ENCODE peak calls at places on chromosomes 13 and 19, in five cellular contexts. H is H1, L is upper lobe of left lung, Z is tibial nerve, C is sigmoid colon. Y is an unnamed sample.
A peak's percentile ranks its signal among the peaks of the same experiment; 100 is the strongest.

GRCh38 chr13:114025432-114026127 is 51.7 kb upstream of the C13orf46 start:
- DNase-seq in L (peak; percentile 57), C (peak; percentile 83), Z (no peak), H (no peak), Y (no peak)

GRCh38 chr19:50933640-50934039 is 19.2 kb downstream of the KLK5 start:
- DNase-seq in C (no peak), Z (no peak), H (no peak), L (no peak), Y (no peak)

GRCh38 chr19:1113278-1113985 is 9.6 kb downstream of the GPX4 start:
- DNase-seq in H (peak; percentile 80), C (peak; percentile 98), L (peak; percentile 98), Z (peak; percentile 97), Y (peak; percentile 97)

GRCh38 chr19:11299946-11300810 is 4.2 kb downstream of the TSPAN16 start:
- DNase-seq in Z (no peak), C (no peak), H (no peak), L (no peak), Y (no peak)

GRCh38 chr13:34172048-34172447 is 354.1 kb downstream of the RFC3 start:
- DNase-seq in C (no peak), Z (no peak), H (no peak), L (no peak), Y (no peak)

GRCh38 chr19:29811125-29812079 is at the start of gene CCNE1:
- DNase-seq in C (peak; percentile 96), Z (peak; percentile 88), H (no peak), L (peak; percentile 100), Y (peak; percentile 97)

GRCh38 chr13:100069278-100069677 is 19.6 kb upstream of the PCCA start:
- DNase-seq in C (no peak), L (no peak), H (no peak), Z (no peak), Y (no peak)

GRCh38 chr13:72911988-72912387 is 130.1 kb downstream of the PIBF1 start:
- DNase-seq in L (no peak), C (no peak), Z (no peak), H (no peak), Y (no peak)

GRCh38 chr19:47582320-47582909 is 9.5 kb upstream of the ZNF541 start:
- DNase-seq in H (no peak), L (no peak), Z (no peak), C (no peak), Y (no peak)

GRCh38 chr19:14563989-14564650 is 7.7 kb downstream of the NDUFB7 start:
- DNase-seq in L (peak; percentile 85), Z (no peak), C (no peak), H (peak; percentile 83), Y (no peak)

GRCh38 chr13:40749327-40749726 is 21.7 kb downstream of the MRPS31 start:
- DNase-seq in Z (no peak), C (no peak), L (no peak), H (no peak), Y (no peak)

GRCh38 chr19:18941628-18942354 is 774 bp upstream of the HOMER3 start:
- DNase-seq in H (no peak), Z (no peak), L (no peak), C (no peak), Y (no peak)

GRCh38 chr19:42816901-42817300 is 51.4 kb upstream of the PSG8 start:
- DNase-seq in Z (no peak), C (no peak), L (no peak), H (no peak), Y (no peak)

GRCh38 chr13:100602472-100603142 is 14.0 kb upstream of the GGACT start:
- DNase-seq in C (no peak), Z (no peak), H (no peak), L (no peak), Y (no peak)

GRCh38 chr13:42039946-42040729 is 8.3 kb upstream of the DGKH start:
- DNase-seq in C (peak; percentile 97), H (no peak), L (peak; percentile 97), Z (peak; percentile 84), Y (peak; percentile 91)
- TF ChIP-seq EP300 in C (no peak), H (no peak), L (no peak), Z (peak; percentile 76), Y (no peak)

GRCh38 chr19:3062165-3063105 is at the start of gene TLE5:
- DNase-seq in H (no peak), L (peak; percentile 95), Z (no peak), C (peak; percentile 84), Y (peak; percentile 78)

GRCh38 chr19:3060852-3061182 is 1.5 kb downstream of the TLE5 start:
- DNase-seq in H (no peak), Z (no peak), L (no peak), C (no peak), Y (no peak)

GRCh38 chr19:3059653-3060052 is 2.6 kb downstream of the TLE5 start:
- DNase-seq in Z (no peak), H (no peak), L (no peak), C (no peak), Y (no peak)

GRCh38 chr19:3064011-3064330 is 1.7 kb upstream of the TLE5 start:
- DNase-seq in C (no peak), H (no peak), L (no peak), Z (no peak), Y (no peak)

DNA sequence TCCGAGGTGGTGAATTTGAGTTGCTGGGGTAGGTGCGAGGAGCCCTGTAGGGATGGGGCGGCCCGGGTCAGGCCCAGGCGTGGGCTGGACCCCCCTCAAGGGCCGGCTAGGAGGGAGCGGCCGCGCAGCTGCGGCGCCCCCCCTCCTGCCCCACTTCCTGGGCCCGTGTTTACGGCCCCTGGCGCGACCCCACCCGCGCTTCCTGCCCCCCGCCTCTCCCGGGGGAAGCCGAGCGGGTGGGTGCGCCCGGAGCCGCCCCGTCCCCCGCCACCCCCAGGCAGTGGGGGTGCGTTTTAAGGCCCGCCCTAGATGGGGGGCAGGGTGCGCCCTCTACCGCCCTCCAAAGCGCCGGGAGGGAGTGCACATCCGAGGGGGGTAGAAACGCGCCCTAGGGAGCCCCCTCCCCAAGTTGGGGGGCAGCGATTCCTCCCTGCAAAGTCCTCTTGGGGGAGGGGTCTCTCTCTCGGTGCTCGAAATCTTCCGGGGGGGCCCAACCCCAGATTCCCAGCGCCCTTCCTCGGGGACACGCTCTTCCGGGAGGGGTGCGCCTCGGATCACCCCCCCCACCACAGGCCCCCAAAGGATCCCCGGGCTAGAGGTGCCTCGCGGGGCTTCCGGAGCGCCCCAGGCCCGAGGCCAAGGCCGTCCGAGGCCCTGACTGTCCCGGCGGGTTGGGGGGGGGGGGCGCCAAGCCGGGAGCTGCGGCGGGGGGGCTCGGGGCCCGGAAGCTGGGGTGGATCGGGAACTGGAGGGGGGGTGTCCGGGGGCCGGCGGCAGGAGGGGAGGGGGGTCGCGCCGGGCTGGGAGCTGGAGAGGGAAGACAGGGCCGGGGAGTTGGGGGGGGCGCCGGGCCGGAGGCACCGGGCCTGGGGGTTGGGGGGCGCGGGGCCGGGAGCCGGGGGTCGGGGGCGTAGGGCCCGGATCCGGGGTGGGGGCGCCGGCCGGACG is 807 bp downstream of the TLE5 start:
- DNase-seq in C (peak; percentile 84), L (peak; percentile 92), Z (no peak), H (no peak), Y (peak; percentile 52)
- TF ChIP-seq EP300 in C (no peak), L (no peak), Z (peak; percentile 74), H (no peak), Y (no peak)

GRCh38 chr19:57769345-57770131 is at the start of gene ZNF586:
- DNase-seq in Z (peak; percentile 60), C (peak; percentile 93), L (peak; percentile 91), H (peak; percentile 89), Y (peak; percentile 90)
- TF ChIP-seq EP300 in Z (peak; percentile 79), C (no peak), L (no peak), H (no peak), Y (no peak)

GRCh38 chr13:66410314-66410713 is 819.8 kb downstream of the PCDH9 start:
- DNase-seq in L (no peak), H (no peak), C (no peak), Z (no peak), Y (no peak)
- TF ChIP-seq EP300 in L (no peak), H (no peak), C (no peak), Z (no peak), Y (no peak)